ENCODE peak calls at places on chromosomes 16 and 17, in five cellular contexts. Q is prostate gland; M is Jurkat, Clone E6-1; R is GM04504; J is activated T-cell treated with anti-CD3 and anti-CD28 coated beads, Interleukin-2, amount 50 U/mL, for 72 hours. W is an unnamed sample.

GRCh38 chr17:77432791-77433190 is 292.0 kb downstream of the SEC14L1 start:
- DNase-seq in Q (no peak), M (no peak), J (no peak), R (no peak), W (no peak)

GRCh38 chr16:12155235-12155634 is 178.7 kb downstream of the SNX29 start:
- DNase-seq in J (no peak), Q (no peak), R (no peak), M (no peak), W (no peak)

GRCh38 chr17:71055128-71055527 is 885.8 kb downstream of the KCNJ2 start:
- DNase-seq in Q (no peak), J (no peak), R (no peak), M (no peak), W (no peak)

GRCh38 chr17:77441130-77441920 is 300.6 kb downstream of the SEC14L1 start:
- DNase-seq in M (peak), R (no peak), J (peak), Q (no peak), W (peak)

GRCh38 chr16:85104821-85105391 is 7.4 kb downstream of the CIBAR2 start:
- DNase-seq in R (no peak), Q (no peak), M (peak), J (no peak), W (peak)

GRCh38 chr17:34798581-34798980 is 162.7 kb downstream of the CCT6B start:
- DNase-seq in M (no peak), R (no peak), Q (no peak), J (no peak), W (no peak)

GRCh38 chr17:2087597-2088211 is 32.8 kb downstream of the HIC1 start:
- DNase-seq in R (no peak), Q (no peak), M (peak), J (peak), W (peak)

GRCh38 chr17:59347975-59348391 is 16.5 kb downstream of the YPEL2 start:
- DNase-seq in R (no peak), Q (no peak), J (no peak), M (no peak), W (no peak)

GRCh38 chr17:80569936-80570335 is 25.3 kb downstream of the RPTOR start:
- DNase-seq in R (no peak), M (no peak), J (no peak), Q (no peak), W (no peak)

GRCh38 chr16:70751593-70751992 is 49.4 kb downstream of the VAC14 start:
- DNase-seq in Q (no peak), J (no peak), M (no peak), R (no peak), W (no peak)

GRCh38 chr16:78503501-78504110 is 404.2 kb downstream of the WWOX start:
- DNase-seq in J (peak), Q (peak), R (peak), M (peak), W (peak)

W was measured in GM13976.